ENCODE peak calls at places on chromosomes 11 and 22, in nine cellular contexts. R is Peyer's patch, V is GM12891, E is adrenal gland, F is esophagus squamous epithelium, U is ovary, X is heart left ventricle, H is body of pancreas, D is stomach. B is an unnamed sample.

GRCh38 chr11:129930743-129931142 is 35.4 kb upstream of the NFRKB start:
- DNase-seq in R (no peak), V (no peak), E (no peak), F (no peak), U (no peak), X (no peak), H (no peak), D (no peak), B (no peak)

GRCh38 chr22:29396126-29396525 is 7.8 kb upstream of the AP1B1 start:
- DNase-seq in R (no peak), V (no peak), E (no peak), F (no peak), U (no peak), X (no peak), H (peak), D (no peak), B (no peak)

GRCh38 chr11:133724116-133724515 is 121.2 kb downstream of the SPATA19 start:
- DNase-seq in R (no peak), V (no peak), E (no peak), F (no peak), U (no peak), X (no peak), H (no peak), D (no peak), B (no peak)

GRCh38 chr11:119421941-119422504 is 949 bp downstream of the THY1 start:
- DNase-seq in R (no peak), V (no peak), E (no peak), F (no peak), U (no peak), X (no peak), H (no peak), D (no peak), B (no peak)

GRCh38 chr11:4826425-4826824 is 5.3 kb downstream of the OR51F2 start:
- DNase-seq in R (no peak), V (no peak), E (no peak), F (no peak), U (no peak), X (no peak), H (no peak), D (no peak), B (no peak)

GRCh38 chr11:6418199-6418957 is 516 bp downstream of the APBB1 start:
- DNase-seq in R (no peak), V (no peak), E (peak), F (no peak), U (peak), X (peak), H (peak), D (no peak), B (no peak)

GRCh38 chr11:117221775-117222517 is 9.9 kb downstream of the PCSK7 start:
- DNase-seq in R (peak), V (no peak), E (peak), F (no peak), U (peak), X (no peak), H (peak), D (peak), B (no peak)

GRCh38 chr22:49815641-49816071 is 12.0 kb downstream of the BRD1 start:
- DNase-seq in R (no peak), V (no peak), E (no peak), F (no peak), U (no peak), X (no peak), H (peak), D (peak), B (peak)

GRCh38 chr22:46299101-46299500 is 2.4 kb downstream of the GTSE1 start:
- DNase-seq in R (peak), V (no peak), E (no peak), F (no peak), U (no peak), X (no peak), H (no peak), D (no peak), B (no peak)

GRCh38 chr11:130123414-130124040 is 36.1 kb upstream of the ST14 start:
- DNase-seq in R (no peak), V (no peak), E (no peak), F (no peak), U (no peak), X (no peak), H (no peak), D (no peak), B (no peak)

GRCh38 chr11:83691387-83692088 is 405.4 kb upstream of the CCDC90B start:
- DNase-seq in R (no peak), V (no peak), E (no peak), F (no peak), U (no peak), X (no peak), H (peak), D (peak), B (no peak)

GRCh38 chr11:46072172-46072964 is 48.9 kb downstream of the PHF21A start:
- DNase-seq in R (no peak), V (no peak), E (no peak), F (no peak), U (no peak), X (no peak), H (peak), D (no peak), B (no peak)

GRCh38 chr11:61966673-61967176 is 709 bp downstream of the FTH1 start:
- DNase-seq in R (peak), V (no peak), E (peak), F (no peak), U (no peak), X (no peak), H (peak), D (no peak), B (no peak)

GRCh38 chr22:42584364-42584940 is 30.2 kb downstream of the POLDIP3 start:
- DNase-seq in R (no peak), V (no peak), E (no peak), F (no peak), U (no peak), X (no peak), H (no peak), D (no peak), B (no peak)

GRCh38 chr11:36509265-36509664 is 807 bp downstream of the TRAF6 start:
- DNase-seq in R (no peak), V (no peak), E (no peak), F (no peak), U (no peak), X (no peak), H (peak), D (no peak), B (no peak)

GRCh38 chr22:32829451-32829851 is 27.9 kb downstream of the TIMP3 start:
- DNase-seq in R (no peak), V (no peak), E (no peak), F (no peak), U (no peak), X (no peak), H (no peak), D (no peak), B (no peak)

GRCh38 chr22:45866398-45867117 is 110.4 kb downstream of the WNT7B start:
- DNase-seq in R (no peak), V (no peak), E (no peak), F (no peak), U (no peak), X (no peak), H (no peak), D (peak), B (no peak)

GRCh38 chr11:14506532-14506931 is 6.9 kb upstream of the COPB1 start:
- DNase-seq in R (no peak), V (no peak), E (peak), F (no peak), U (no peak), X (no peak), H (no peak), D (no peak), B (no peak)

GRCh38 chr22:20440637-20441591 is 3.3 kb upstream of the SCARF2 start:
- DNase-seq in R (peak), V (no peak), E (no peak), F (no peak), U (peak), X (peak), H (peak), D (no peak), B (no peak)

GRCh38 chr22:49765091-49765771 is 62.4 kb downstream of the BRD1 start:
- DNase-seq in R (peak), V (no peak), E (no peak), F (no peak), U (no peak), X (peak), H (no peak), D (peak), B (no peak)

GRCh38 chr11:70545626-70545945 is 147.3 kb downstream of the CTTN start:
- DNase-seq in R (no peak), V (no peak), E (no peak), F (no peak), U (no peak), X (peak), H (no peak), D (no peak), B (no peak)

GRCh38 chr11:61120865-61121831 is 18.9 kb downstream of the CD5 start:
- DNase-seq in R (no peak), V (no peak), E (peak), F (no peak), U (peak), X (no peak), H (peak), D (peak), B (peak)

GRCh38 chr22:20815477-20816050 is 41.7 kb downstream of the SERPIND1 start:
- DNase-seq in R (no peak), V (no peak), E (no peak), F (no peak), U (no peak), X (no peak), H (no peak), D (no peak), B (no peak)

GRCh38 chr11:131692961-131693360 is 322.5 kb downstream of the NTM start:
- DNase-seq in R (no peak), V (no peak), E (no peak), F (no peak), U (no peak), X (no peak), H (no peak), D (no peak), B (no peak)

GRCh38 chr11:69854719-69855118 is 35.5 kb upstream of the FGF3 start:
- DNase-seq in R (no peak), V (no peak), E (no peak), F (no peak), U (no peak), X (no peak), H (no peak), D (no peak), B (peak)

GRCh38 chr11:86218125-86219081 is 26.1 kb upstream of the EED start:
- DNase-seq in R (peak), V (no peak), E (peak), F (no peak), U (peak), X (peak), H (peak), D (peak), B (peak)

GRCh38 chr22:32501797-32502290 is 27.2 kb downstream of the FBXO7 start:
- DNase-seq in R (no peak), V (no peak), E (no peak), F (no peak), U (no peak), X (no peak), H (no peak), D (no peak), B (no peak)

GRCh38 chr11:36280531-36280930 is 8.7 kb downstream of the COMMD9 start:
- DNase-seq in R (no peak), V (no peak), E (no peak), F (no peak), U (no peak), X (no peak), H (no peak), D (no peak), B (no peak)

GRCh38 chr22:30005213-30005857 is 74.9 kb upstream of the HORMAD2 start:
- DNase-seq in R (peak), V (no peak), E (peak), F (no peak), U (peak), X (peak), H (peak), D (peak), B (no peak)

GRCh38 chr22:36331912-36332622 is 55.7 kb downstream of the MYH9 start:
- DNase-seq in R (no peak), V (no peak), E (peak), F (no peak), U (peak), X (peak), H (peak), D (peak), B (no peak)
- TF ChIP-seq POLR2A in R (no peak), V (peak), E (no peak), F (no peak), U (no peak), X (no peak), H (no peak), D (no peak), B (no peak)

GRCh38 chr11:125568970-125569912 is at the start of gene EI24:
- DNase-seq in R (peak), V (peak), E (peak), F (peak), U (peak), X (peak), H (peak), D (peak), B (peak)
- TF ChIP-seq POLR2A in R (peak), V (peak), E (peak), F (peak), U (peak), X (peak), H (peak), D (no peak), B (peak)

DNA sequence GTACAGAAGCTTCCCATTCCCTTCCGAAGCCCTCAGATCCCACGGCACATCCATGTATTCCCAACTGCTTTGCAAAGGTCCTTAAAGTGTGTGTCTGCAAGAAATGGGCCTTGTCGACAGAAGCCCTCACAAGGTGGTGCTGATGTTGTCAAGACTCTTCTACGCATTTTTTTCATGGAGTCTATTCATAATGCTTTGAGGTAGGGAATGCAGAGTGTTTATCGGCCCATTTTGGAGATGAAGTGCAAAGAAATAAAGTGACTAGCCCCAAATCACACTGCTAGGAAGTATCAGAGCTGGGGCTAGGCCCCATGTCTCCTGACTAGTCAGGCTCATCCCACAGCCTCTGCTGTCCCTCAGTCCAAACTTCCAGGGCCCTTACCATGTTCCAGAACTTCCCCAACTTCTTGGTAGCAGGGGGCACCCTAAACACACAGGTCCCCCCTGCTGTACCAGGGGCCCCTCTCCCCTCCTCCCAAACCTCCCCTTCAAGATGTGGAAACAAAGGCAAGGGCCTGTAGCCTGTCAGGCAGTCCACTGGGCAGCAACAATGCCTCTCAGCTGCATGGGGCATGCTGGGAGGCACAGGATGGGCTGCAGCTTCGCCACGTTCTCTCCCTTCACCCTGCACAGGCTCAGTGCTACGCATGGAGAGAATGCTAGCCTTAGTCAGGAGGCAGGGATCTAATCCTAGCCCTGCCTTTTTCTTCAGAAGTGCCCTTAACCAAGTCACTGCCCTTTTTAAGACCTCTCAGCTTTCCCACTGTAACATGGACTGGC is 7.8 kb downstream of the IL18BP start:
- DNase-seq in R (no peak), V (no peak), E (no peak), F (no peak), U (no peak), X (no peak), H (no peak), D (no peak), B (no peak)
- TF ChIP-seq POLR2A in R (no peak), V (peak), E (no peak), F (no peak), U (no peak), X (no peak), H (no peak), D (no peak), B (no peak)

DNA sequence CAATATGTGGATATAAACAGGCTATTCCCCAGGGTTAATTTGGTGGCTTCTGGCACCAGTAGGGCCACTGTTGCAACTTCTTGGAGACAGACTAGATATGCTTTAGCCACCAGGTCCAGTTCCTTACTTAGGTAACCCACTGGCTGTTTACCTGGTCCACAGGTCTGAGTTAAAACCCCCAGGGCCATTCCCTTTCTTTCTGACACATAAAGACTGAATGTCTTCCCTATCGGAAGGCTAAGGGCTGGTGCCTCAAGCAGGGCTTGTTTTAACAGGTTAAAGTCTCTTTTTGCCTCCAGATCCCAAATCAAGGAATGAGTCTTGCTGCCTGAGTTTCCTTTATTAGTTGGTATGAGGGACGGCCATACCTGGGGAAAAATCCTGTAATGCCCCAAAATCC is 1052.7 kb upstream of the CNTN5 start:
- DNase-seq in R (no peak), V (no peak), E (no peak), F (no peak), U (no peak), X (no peak), H (no peak), D (no peak), B (no peak)
- TF ChIP-seq POLR2A in R (no peak), V (no peak), E (no peak), F (no peak), U (no peak), X (no peak), H (no peak), D (no peak), B (no peak)

GRCh38 chr11:66316849-66317251 is at the start of gene CD248:
- DNase-seq in R (no peak), V (no peak), E (peak), F (no peak), U (peak), X (peak), H (peak), D (no peak), B (no peak)
- TF ChIP-seq POLR2A in R (no peak), V (no peak), E (no peak), F (peak), U (no peak), X (peak), H (no peak), D (no peak), B (no peak)

DNA sequence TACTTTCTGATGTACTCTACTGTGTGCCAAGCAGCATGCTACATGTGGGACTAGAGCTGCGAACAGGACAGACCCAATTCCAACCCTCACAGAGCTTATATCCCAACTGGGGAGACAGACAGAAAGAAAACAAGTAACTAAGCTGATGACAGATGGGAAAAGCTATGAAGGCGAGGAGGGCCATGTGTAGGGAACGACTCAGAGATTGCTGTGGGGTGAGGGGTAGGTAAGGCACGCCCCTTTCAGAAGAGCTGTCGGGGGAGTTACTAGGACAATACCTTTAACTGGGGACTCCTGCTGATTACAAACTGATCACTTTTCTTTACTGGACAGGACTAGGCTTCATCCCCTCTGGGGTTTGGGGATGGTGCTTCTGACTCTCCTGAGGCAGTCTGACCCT is 48.9 kb downstream of the ST3GAL4 start:
- DNase-seq in R (no peak), V (no peak), E (no peak), F (no peak), U (no peak), X (no peak), H (no peak), D (no peak), B (peak)
- TF ChIP-seq POLR2A in R (no peak), V (no peak), E (no peak), F (no peak), U (no peak), X (no peak), H (no peak), D (no peak), B (no peak)

GRCh38 chr11:65477271-65478029 is 21.4 kb upstream of the MALAT1 start:
- DNase-seq in R (peak), V (peak), E (peak), F (peak), U (peak), X (peak), H (peak), D (peak), B (peak)
- TF ChIP-seq POLR2A in R (peak), V (peak), E (peak), F (peak), U (peak), X (peak), H (peak), D (peak), B (peak)

GRCh38 chr11:67372993-67373915 is at the start of gene CLCF1:
- DNase-seq in R (peak), V (no peak), E (peak), F (no peak), U (peak), X (peak), H (peak), D (peak), B (peak)
- TF ChIP-seq POLR2A in R (no peak), V (no peak), E (peak), F (peak), U (no peak), X (peak), H (peak), D (no peak), B (peak)

B was measured in H54.